ENCODE peak calls at places on chromosomes 4 and X, in seven cellular contexts. R is K562, Y is HepG2, D is GM12878, G is HCT116, X is SK-N-SH, A is H1. F is an unnamed sample.

GRCh38 chrX:18146954-18147353 is 73.7 kb downstream of the BEND2 start:
- DNase-seq in R (peak; percentile 15), D (no peak), G (no peak), A (peak; percentile 47), X (no peak), Y (peak; percentile 1), F (peak; percentile 9)

GRCh38 chrX:40007136-40007535 is 90.6 kb downstream of the BCOR start:
- DNase-seq in X (no peak), G (no peak), R (no peak), Y (no peak), D (no peak), A (peak; percentile 51), F (no peak)

GRCh38 chr4:77146426-77147399 is 10.3 kb upstream of the CCNG2 start:
- DNase-seq in Y (no peak), R (no peak), G (no peak), A (no peak), X (no peak), D (no peak), F (no peak)

GRCh38 chrX:105706041-105706440 is 116.3 kb upstream of the NRK start:
- DNase-seq in G (no peak), D (no peak), R (no peak), X (no peak), A (no peak), Y (no peak), F (no peak)

GRCh38 chr4:26135331-26135730 is 185.5 kb upstream of the RBPJ start:
- DNase-seq in X (no peak), D (no peak), A (no peak), Y (no peak), G (no peak), R (no peak), F (no peak)

GRCh38 chr4:128812360-128812958 is 3.0 kb downstream of the JADE1 start:
- DNase-seq in A (peak; percentile 69), D (no peak), X (peak; percentile 82), R (peak; percentile 71), G (peak; percentile 19), Y (peak; percentile 76), F (peak; percentile 7)

GRCh38 chr4:57602133-57602532 is 491.9 kb upstream of the IGFBP7 start:
- DNase-seq in Y (no peak), R (no peak), D (no peak), X (no peak), A (no peak), G (no peak), F (no peak)

GRCh38 chr4:139492429-139492828 is 38.5 kb downstream of the RAB33B start:
- DNase-seq in A (no peak), D (no peak), G (no peak), X (no peak), R (no peak), Y (no peak), F (no peak)

DNA sequence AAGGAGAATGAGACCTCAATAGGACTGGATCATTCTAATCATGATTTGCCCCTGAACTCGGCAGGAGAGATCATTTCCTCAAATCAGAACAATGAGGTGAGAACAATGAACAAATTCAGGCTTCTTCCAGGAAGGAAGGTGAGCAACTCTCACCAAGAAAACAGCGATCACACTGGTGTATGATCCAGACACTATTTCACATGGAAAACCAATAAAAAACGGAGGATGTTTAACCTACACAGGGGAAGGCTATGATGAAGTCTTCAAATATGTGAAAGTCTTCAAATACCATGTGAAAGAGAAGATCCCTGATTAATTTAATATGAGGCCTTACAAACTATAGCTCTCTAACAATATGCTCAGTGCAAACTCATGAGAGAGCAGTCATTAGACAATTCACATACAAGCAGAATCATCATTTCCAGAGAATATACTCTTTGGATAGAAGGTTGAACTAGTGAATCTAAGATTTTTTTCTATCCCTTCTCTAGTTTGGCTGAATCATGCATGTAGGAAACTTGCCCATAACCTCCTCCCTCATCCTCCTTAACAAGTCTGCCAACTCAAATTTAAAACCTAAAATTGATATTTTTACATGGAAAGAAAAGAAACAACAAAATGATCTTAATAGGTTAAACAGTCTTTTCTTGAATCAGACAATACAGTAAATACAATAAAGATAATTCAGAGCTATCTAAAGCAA is 122.5 kb downstream of the ADAMTS3 start:
- DNase-seq in X (no peak), R (no peak), Y (no peak), A (no peak), G (no peak), D (no peak), F (no peak)
- TF ChIP-seq JUND in X (no peak), R (no peak), Y (no peak), A (no peak), G (no peak), D (no peak), F (no peak)

DNA sequence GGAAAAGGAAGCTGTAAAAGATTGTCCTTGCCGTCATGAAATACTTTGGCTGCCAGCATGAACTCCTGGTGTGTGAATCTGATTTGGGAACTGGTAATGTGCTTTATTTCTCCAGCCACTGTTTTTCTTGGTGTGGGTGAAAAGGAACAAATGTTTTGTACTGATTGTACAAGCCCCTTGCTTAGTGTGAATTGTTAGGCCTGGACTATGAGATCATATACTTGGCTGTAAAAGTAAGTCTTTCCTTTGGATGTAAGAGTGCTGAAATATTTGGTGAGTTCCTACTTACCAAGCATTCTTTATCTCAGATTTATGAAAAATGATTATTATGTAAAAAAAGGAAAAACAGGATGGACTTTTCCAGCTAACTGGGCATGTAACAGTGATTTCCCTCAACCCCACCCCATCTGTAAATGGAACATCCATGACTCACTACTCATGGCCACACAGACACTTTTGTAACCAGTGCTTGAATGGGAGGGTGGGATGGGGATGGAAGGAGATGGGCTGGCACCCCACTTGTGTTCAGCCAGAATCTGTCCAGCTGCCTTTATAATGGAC is 6.3 kb downstream of the FNIP2 start:
- DNase-seq in G (no peak), R (no peak), A (no peak), X (no peak), D (no peak), Y (no peak), F (no peak)
- TF ChIP-seq JUND in G (no peak), R (peak; percentile 18), A (no peak), X (no peak), D (no peak), Y (no peak), F (no peak)

DNA sequence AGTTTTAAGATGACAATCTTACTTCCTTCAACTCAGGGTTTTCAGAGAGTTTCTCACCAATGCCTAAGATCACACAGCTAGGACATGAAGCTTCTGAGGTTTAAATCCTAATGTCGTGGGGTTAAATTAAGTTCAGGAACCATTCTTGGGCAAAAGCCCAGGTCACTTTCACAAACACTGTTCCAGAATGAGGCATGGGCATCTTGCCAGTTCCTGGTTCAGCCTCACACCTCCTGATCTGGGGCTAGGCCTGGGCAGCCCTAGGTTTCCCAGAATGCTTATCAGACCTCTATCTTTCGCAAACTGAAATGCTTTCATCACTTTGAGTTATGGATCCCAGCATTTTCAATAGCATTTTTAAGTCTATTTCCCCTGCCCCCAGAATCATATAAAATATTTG is 224.8 kb upstream of the EDA2R start:
- DNase-seq in A (no peak), R (no peak), X (no peak), D (no peak), G (no peak), Y (no peak), F (no peak)
- TF ChIP-seq JUND in A (no peak), R (no peak), X (no peak), D (no peak), G (no peak), Y (no peak), F (no peak)

GRCh38 chr4:54317690-54318089 is 88.6 kb downstream of the PDGFRA start:
- DNase-seq in D (no peak), X (no peak), A (no peak), Y (no peak), R (no peak), G (no peak), F (no peak)

GRCh38 chr4:54320826-54321320 is 91.8 kb downstream of the PDGFRA start:
- DNase-seq in D (no peak), Y (no peak), R (no peak), G (no peak), X (no peak), A (no peak), F (no peak)

GRCh38 chr4:54316139-54316538 is 87.0 kb downstream of the PDGFRA start:
- DNase-seq in Y (no peak), R (no peak), D (no peak), G (no peak), X (no peak), A (no peak), F (no peak)

GRCh38 chr4:54315561-54315960 is 86.5 kb downstream of the PDGFRA start:
- DNase-seq in X (no peak), G (no peak), D (peak; percentile 86), R (no peak), Y (no peak), A (no peak), F (no peak)

GRCh38 chr4:54318904-54319303 is 89.8 kb downstream of the PDGFRA start:
- DNase-seq in R (peak; percentile 59), G (peak; percentile 21), Y (peak; percentile 29), A (no peak), D (no peak), X (peak; percentile 45), F (peak; percentile 40)
- TF ChIP-seq JUND in R (no peak), G (no peak), Y (no peak), A (no peak), D (no peak), X (no peak), F (no peak)

F was measured in T47D.